ENCODE peak calls at places on chromosomes 1 and 21, in five cellular contexts. E, P, B, U and G are unnamed samples.

GRCh38 chr1:158285756-158286241 is 3.9 kb upstream of the CD1C start:
- DNase-seq in B (no peak), U (no peak), E (no peak), P (no peak), G (no peak)

GRCh38 chr1:62508187-62508758 is 71.4 kb downstream of the USP1 start:
- DNase-seq in B (no peak), P (no peak), U (no peak), E (no peak), G (no peak)

GRCh38 chr21:42051788-42052187 is 19.3 kb upstream of the UMODL1 start:
- DNase-seq in P (no peak), U (no peak), B (no peak), E (no peak), G (no peak)

GRCh38 chr1:193458628-193459027 is 272.2 kb upstream of the B3GALT2 start:
- DNase-seq in E (no peak), U (no peak), B (no peak), P (no peak), G (no peak)

GRCh38 chr1:112769611-112770010 is 54.5 kb upstream of the PPM1J start:
- DNase-seq in E (no peak), P (no peak), B (no peak), U (no peak), G (no peak)

GRCh38 chr1:16969651-16970050 is 10.8 kb downstream of the MFAP2 start:
- DNase-seq in U (no peak), P (no peak), B (no peak), E (no peak), G (no peak)

GRCh38 chr1:183278736-183279591 is 92.9 kb downstream of the LAMC2 start:
- DNase-seq in E (no peak), B (no peak), U (no peak), P (no peak), G (no peak)

GRCh38 chr21:44761011-44761729 is 40.5 kb downstream of the UBE2G2 start:
- DNase-seq in B (no peak), E (no peak), U (no peak), P (peak), G (peak)

GRCh38 chr1:63787875-63788274 is 14.1 kb downstream of the ROR1 start:
- DNase-seq in U (no peak), E (no peak), P (no peak), B (no peak), G (no peak)

GRCh38 chr1:39926343-39926769 is 24.6 kb upstream of the MYCL start:
- DNase-seq in U (no peak), E (no peak), B (no peak), P (no peak), G (no peak)

GRCh38 chr1:26368006-26368405 is 4.5 kb downstream of the ZNF683 start:
- DNase-seq in B (no peak), U (no peak), P (no peak), E (no peak), G (no peak)

GRCh38 chr21:46153259-46154154 is 1.9 kb downstream of the FTCD start:
- DNase-seq in B (peak), E (no peak), U (no peak), P (peak), G (peak)

GRCh38 chr1:202405928-202406327 is 57.4 kb downstream of the PPP1R12B start:
- DNase-seq in B (no peak), U (no peak), P (no peak), E (no peak), G (no peak)

GRCh38 chr1:30325085-30325935 is 398.1 kb downstream of the MATN1 start:
- DNase-seq in B (no peak), P (no peak), U (no peak), E (no peak), G (no peak)

GRCh38 chr1:180805316-180805715 is 107.4 kb upstream of the KIAA1614 start:
- DNase-seq in P (no peak), U (no peak), B (no peak), E (no peak), G (no peak)

GRCh38 chr1:207808911-207809555 is 57.2 kb downstream of the CD46 start:
- DNase-seq in U (no peak), B (no peak), E (no peak), P (no peak), G (no peak)